ENCODE peak calls at places on chromosomes 13 and 19, in four cellular contexts. P is IMR-90, U is mesendoderm, L is H1. V is an unnamed sample.

GRCh38 chr13:101424381-101425155 is 8.3 kb upstream of the NALCN start:
- DNase-seq in U (no peak), L (no peak), P (peak; percentile 57), V (no peak)

GRCh38 chr19:54574527-54575056 is 1.0 kb downstream of the LILRA2 start:
- DNase-seq in P (no peak), U (no peak), L (no peak), V (no peak)

GRCh38 chr19:28697308-28697707 is 515.6 kb downstream of the UQCRFS1 start:
- DNase-seq in L (no peak), U (no peak), P (no peak), V (no peak)

GRCh38 chr13:66967825-66968597 is 262.1 kb downstream of the PCDH9 start:
- DNase-seq in P (peak; percentile 25), U (no peak), L (no peak), V (no peak)

GRCh38 chr13:25306671-25307464 is 5.4 kb downstream of the NUP58 start:
- DNase-seq in P (no peak), L (no peak), U (no peak), V (no peak)

GRCh38 chr19:34661357-34661756 is 15.6 kb downstream of the SCGB2B2 start:
- DNase-seq in P (no peak), L (no peak), U (no peak), V (no peak)

GRCh38 chr13:77865588-77865987 is 53.0 kb downstream of the EDNRB start:
- DNase-seq in U (no peak), L (no peak), P (no peak), V (no peak)

GRCh38 chr13:50292082-50292481 is 276.8 kb downstream of the KCNRG start:
- DNase-seq in U (no peak), L (no peak), P (no peak), V (no peak)

GRCh38 chr13:77207943-77208342 is 119.0 kb downstream of the MYCBP2 start:
- DNase-seq in P (peak; percentile 96), U (no peak), L (no peak), V (no peak)

GRCh38 chr19:5961969-5962945 is 15.7 kb downstream of the RANBP3 start:
- DNase-seq in U (no peak), P (peak; percentile 66), L (no peak), V (no peak)

GRCh38 chr19:38726284-38726673 is 18.0 kb downstream of the CAPN12 start:
- DNase-seq in P (no peak), L (no peak), U (no peak), V (no peak)

GRCh38 chr13:30968734-30969335 is 36.4 kb downstream of the TEX26 start:
- DNase-seq in U (no peak), L (no peak), P (peak; percentile 55), V (no peak)

GRCh38 chr19:42290523-42291436 is 11.2 kb upstream of the PRR19 start:
- DNase-seq in U (no peak), P (no peak), L (peak; percentile 62), V (peak; percentile 45)

GRCh38 chr19:47272448-47273312 is 2.0 kb upstream of the INAFM1 start:
- DNase-seq in U (peak; percentile 60), L (peak; percentile 64), P (no peak), V (no peak)

GRCh38 chr13:58495668-58496067 is 864.1 kb downstream of the PCDH17 start:
- DNase-seq in P (no peak), U (no peak), L (no peak), V (no peak)

GRCh38 chr19:40257096-40257517 is 28.0 kb downstream of the AKT2 start:
- DNase-seq in L (no peak), U (no peak), P (no peak), V (no peak)

GRCh38 chr13:105462098-105462497 is 1073.4 kb downstream of the EFNB2 start:
- DNase-seq in L (no peak), U (peak; percentile 19), P (no peak), V (no peak)

GRCh38 chr19:16429066-16429758 is 42.6 kb downstream of the EPS15L1 start:
- DNase-seq in L (no peak), P (no peak), U (no peak), V (no peak)

GRCh38 chr19:47369923-47370625 is 21.0 kb downstream of the DHX34 start:
- DNase-seq in P (peak; percentile 74), U (no peak), L (no peak), V (no peak)

GRCh38 chr19:14563989-14564650 is 7.7 kb downstream of the NDUFB7 start:
- DNase-seq in U (peak; percentile 84), L (peak; percentile 89), P (no peak), V (peak; percentile 98)

GRCh38 chr19:54952591-54953344 is 5.4 kb upstream of the NLRP7 start:
- DNase-seq in P (no peak), L (no peak), U (peak; percentile 85), V (no peak)

GRCh38 chr13:109481046-109481445 is 305.3 kb downstream of the IRS2 start:
- DNase-seq in P (peak; percentile 53), U (no peak), L (no peak), V (no peak)

GRCh38 chr19:31555634-31556215 is 206.5 kb upstream of the TSHZ3 start:
- DNase-seq in L (no peak), U (no peak), P (no peak), V (no peak)

GRCh38 chr13:46953331-46953730 is 56.5 kb upstream of the HTR2A start:
- DNase-seq in U (no peak), P (no peak), L (no peak), V (no peak)

GRCh38 chr13:31063734-31064133 is 98.0 kb downstream of the HSPH1 start:
- DNase-seq in U (no peak), L (no peak), P (no peak), V (no peak)

GRCh38 chr19:19171110-19171672 is 1.1 kb upstream of the MEF2B start:
- DNase-seq in P (no peak), U (no peak), L (no peak), V (no peak)

GRCh38 chr13:72132065-72132464 is 265.1 kb upstream of the DACH1 start:
- DNase-seq in U (peak; percentile 13), P (no peak), L (no peak), V (no peak)

DNA sequence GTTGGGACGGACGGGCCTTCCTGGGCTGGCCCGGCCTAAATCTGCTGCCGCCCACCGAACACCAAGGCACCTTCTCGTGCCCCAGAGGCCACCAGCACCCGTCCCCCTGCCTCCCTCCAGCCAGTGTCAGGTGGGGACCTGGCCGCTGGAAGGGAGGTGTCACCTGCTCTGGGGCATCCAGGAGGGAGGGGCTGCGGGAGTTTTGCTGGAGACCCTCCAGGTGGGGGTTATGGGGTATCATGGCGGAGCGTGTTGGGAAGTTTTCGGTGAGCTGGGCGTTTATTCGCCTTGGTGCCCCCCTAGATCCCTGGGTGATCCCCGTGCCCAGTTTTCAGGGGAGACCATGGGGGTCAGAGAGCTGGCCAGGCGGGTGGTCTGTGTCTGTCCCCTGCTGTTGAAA is 9.7 kb downstream of the CSNK1G2 start:
- DNase-seq in P (no peak), U (no peak), L (no peak), V (no peak)
- H4K5ac ChIP-seq in P (no peak overlapping the region), U (no peak overlapping the region), L (no peak overlapping the region), V (no peak overlapping the region)

GRCh38 chr13:38998739-38999138 is 8.1 kb upstream of the STOML3 start:
- DNase-seq in L (no peak), P (no peak), U (no peak), V (no peak)
- H4K5ac ChIP-seq in L (no peak overlapping the region), P (no peak overlapping the region), U (no peak overlapping the region), V (no peak overlapping the region)

DNA sequence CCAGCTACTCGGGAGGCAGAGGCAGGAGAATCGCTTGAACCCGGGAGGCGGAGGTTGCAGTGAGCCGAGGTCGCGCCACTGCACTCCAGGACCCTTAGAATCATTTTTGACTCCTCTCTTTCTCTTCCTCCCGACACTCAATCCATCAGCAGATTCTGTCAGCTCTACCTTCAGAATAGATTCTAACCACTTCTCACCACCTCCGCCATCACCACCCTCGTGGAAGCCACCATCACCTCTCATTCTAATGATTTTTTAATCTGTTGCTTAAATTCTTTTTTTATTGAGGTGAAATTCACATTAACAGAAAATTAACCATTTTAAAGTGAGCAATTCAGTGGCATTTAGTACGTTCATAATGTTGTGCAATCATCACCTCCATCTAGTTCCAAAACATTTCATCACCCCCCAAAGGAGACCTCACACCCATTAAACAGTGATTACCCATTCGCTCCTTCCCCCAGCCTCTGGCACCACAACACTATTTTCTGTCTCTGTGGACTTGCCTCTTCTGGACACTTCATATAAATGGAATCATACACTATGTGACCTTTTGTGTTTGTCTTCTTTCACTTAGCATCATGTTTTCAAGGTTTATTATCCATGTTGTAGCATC is 5.0 kb upstream of the CCDC61 start:
- DNase-seq in P (no peak), U (no peak), L (no peak), V (no peak)
- H4K5ac ChIP-seq in P (no peak overlapping the region), U (no peak overlapping the region), L (no peak overlapping the region), V (no peak overlapping the region)

GRCh38 chr13:113239986-113240385 is 30.6 kb downstream of the CUL4A start:
- DNase-seq in U (no peak), L (no peak), P (no peak), V (no peak)

GRCh38 chr13:113239357-113239756 is 29.9 kb downstream of the CUL4A start:
- DNase-seq in U (no peak), P (no peak), L (no peak), V (no peak)

GRCh38 chr13:113243847-113244246 is 34.4 kb downstream of the CUL4A start:
- DNase-seq in P (no peak), L (no peak), U (no peak), V (no peak)

GRCh38 chr13:113233101-113233500 is 23.7 kb downstream of the CUL4A start:
- DNase-seq in U (no peak), L (no peak), P (no peak), V (no peak)

DNA sequence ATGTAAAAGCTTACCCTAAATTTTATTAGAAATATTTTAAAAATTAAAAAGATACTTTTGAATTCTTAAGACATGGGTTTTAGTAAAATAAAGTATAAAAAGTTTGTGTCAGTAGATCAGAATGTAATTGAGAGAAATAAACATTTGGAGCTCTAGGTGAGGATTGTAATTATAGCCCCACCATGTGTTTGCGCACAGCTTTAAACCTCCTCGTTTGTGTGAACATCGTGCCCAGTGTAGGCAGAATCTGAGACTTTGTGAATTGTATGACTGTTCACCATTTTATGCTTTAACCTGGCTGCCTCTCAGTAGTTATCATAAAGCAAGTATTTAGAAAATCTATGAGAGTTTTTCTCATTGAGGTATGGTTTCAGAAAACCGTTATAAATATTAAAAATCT is 29.1 kb downstream of the CUL4A start:
- DNase-seq in U (no peak), L (no peak), P (no peak), V (no peak)
- H4K5ac ChIP-seq in U (no peak overlapping the region), L (no peak overlapping the region), P (no peak overlapping the region), V (no peak overlapping the region)

GRCh38 chr13:35941374-35941773 is 189.8 kb downstream of the DCLK1 start:
- DNase-seq in U (no peak), L (no peak), P (no peak), V (no peak)
- H4K5ac ChIP-seq in U (no peak overlapping the region), L (no peak overlapping the region), P (no peak overlapping the region), V (no peak overlapping the region)

DNA sequence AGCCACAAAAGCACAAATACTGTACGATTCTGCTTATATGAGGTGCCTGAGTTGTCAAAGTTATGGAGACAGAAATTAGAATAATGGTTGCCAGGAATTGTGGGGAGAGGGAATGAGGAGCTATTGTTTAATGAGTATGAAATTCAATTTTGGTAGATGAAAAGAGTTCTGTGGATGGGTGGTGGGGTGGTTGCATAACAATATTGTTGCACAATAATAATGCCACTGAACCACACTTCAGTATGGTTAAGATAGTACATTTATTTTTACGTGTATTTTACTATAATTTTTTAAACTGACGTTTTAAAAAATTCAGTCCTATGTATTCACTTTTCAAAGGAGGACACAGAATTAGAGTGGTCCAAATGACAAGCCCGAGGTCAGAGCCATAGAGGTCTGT is 1.8 kb upstream of the OXGR1 start:
- DNase-seq in L (no peak), P (no peak), U (no peak), V (no peak)
- H4K5ac ChIP-seq in L (no peak overlapping the region), P (no peak overlapping the region), U (no peak overlapping the region), V (no peak overlapping the region)